ENCODE peak calls at places on chromosomes 3 and 15, in five cellular contexts. Y is thoracic aorta, F is neuronal stem cell, C is PC-9, S is ovary. W is an unnamed sample. For H3K36me3, the result is how much of the 10 kb centered on the place peaks cover.

GRCh38 chr3:129662230-129662629 is 55.8 kb upstream of the PLXND1 start:
- DNase-seq in Y (no peak), F (no peak), C (peak), S (no peak), W (no peak)

GRCh38 chr3:166955549-166955948 is 424.5 kb downstream of the ZBBX start:
- DNase-seq in Y (no peak), F (no peak), C (no peak), S (no peak), W (no peak)

GRCh38 chr3:89165636-89166312 is 58.4 kb downstream of the EPHA3 start:
- DNase-seq in Y (no peak), F (peak), C (no peak), S (no peak), W (no peak)

GRCh38 chr3:173267716-173268115 is 126.7 kb upstream of the SPATA16 start:
- DNase-seq in Y (no peak), F (no peak), C (no peak), S (no peak), W (no peak)

GRCh38 chr15:39502048-39502447 is 78.8 kb upstream of the THBS1 start:
- DNase-seq in Y (no peak), F (no peak), C (no peak), S (no peak), W (no peak)

GRCh38 chr3:134430950-134431445 is 54.8 kb downstream of the ANAPC13 start:
- DNase-seq in Y (no peak), F (no peak), C (no peak), S (no peak), W (no peak)

GRCh38 chr3:73255609-73256029 is 194.2 kb downstream of the EBLN2 start:
- DNase-seq in Y (no peak), F (no peak), C (no peak), S (no peak), W (peak)

GRCh38 chr3:42660131-42660715 is 6.7 kb downstream of the ZBTB47 start:
- DNase-seq in Y (no peak), F (no peak), C (no peak), S (peak), W (no peak)

GRCh38 chr15:84009616-84010015 is 226.0 kb upstream of the GOLGA6L4 start:
- DNase-seq in Y (no peak), F (no peak), C (no peak), S (no peak), W (no peak)

GRCh38 chr3:127682576-127682975 is 9.8 kb downstream of the ABTB1 start:
- DNase-seq in Y (no peak), F (no peak), C (no peak), S (peak), W (no peak)

GRCh38 chr3:113736548-113737089 is 9.4 kb downstream of the NAA50 start:
- DNase-seq in Y (no peak), F (peak), C (peak), S (no peak), W (no peak)

DNA sequence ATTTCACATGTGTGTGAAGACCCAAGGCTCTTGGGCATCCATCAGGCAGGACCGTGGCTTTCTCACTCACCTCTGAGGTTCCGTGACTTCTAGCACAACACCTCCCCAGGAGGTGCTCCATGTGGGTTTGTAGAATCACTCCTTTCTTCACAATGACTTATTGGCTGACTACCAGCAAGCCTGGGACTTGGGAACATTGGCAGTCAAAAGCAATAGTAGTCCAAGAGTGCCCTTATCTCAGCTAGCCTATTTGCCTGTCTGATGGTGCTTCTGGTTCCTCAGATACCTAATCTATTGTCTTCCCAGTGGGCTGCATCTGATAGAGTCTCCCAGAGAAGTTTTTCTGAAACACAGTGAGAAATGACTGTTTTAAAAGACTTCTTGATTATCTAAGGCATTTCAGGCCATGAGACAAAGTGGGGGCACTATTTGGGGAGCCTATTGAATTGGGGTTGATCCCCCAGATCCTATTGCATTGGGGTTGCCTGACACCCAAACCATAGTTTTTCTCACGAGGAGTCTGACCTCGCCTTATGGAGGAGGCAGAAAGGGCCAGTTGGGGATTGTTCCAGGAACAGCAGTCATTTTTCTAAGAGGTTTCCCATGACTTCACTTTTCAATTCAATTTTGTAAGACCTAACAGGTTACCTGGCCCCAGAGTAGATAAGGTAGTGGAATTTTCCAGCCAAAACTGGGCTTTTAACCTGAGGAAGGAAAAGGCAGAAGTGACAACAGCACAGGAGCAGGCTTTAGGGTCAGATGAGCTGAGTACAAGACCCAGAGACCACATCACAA is 88.0 kb downstream of the CYP19A1 start:
- DNase-seq in Y (no peak), F (no peak), C (no peak), S (no peak), W (no peak)
- H3K27ac ChIP-seq in Y (no peak), F (no peak), C (no peak), S (no peak), W (no peak)

DNA sequence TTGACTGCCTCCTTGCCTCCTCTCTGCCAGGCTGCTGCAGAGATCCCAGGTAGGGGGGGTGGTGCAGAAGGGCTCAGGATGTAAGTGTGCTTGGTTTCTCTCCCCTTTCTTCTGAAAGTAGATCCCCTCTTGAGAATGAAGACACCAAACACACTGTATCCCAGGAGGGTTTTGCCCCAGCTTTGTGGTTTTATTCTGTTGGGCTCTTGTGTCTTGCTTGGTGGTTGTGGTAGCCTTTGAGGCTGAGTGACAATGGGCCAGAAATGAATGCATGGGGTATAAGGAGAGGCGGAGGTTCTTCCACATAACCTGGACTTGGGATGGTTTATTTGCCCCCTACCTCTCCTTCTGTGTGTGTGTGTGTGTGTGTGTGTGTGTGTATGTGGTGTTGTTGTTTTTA is 5.7 kb downstream of the PDIA5 start:
- DNase-seq in Y (no peak), F (no peak), C (no peak), S (no peak), W (no peak)
- H3K4me3 ChIP-seq in Y (no peak), F (no peak), C (no peak), S (no peak), W (no peak)

DNA sequence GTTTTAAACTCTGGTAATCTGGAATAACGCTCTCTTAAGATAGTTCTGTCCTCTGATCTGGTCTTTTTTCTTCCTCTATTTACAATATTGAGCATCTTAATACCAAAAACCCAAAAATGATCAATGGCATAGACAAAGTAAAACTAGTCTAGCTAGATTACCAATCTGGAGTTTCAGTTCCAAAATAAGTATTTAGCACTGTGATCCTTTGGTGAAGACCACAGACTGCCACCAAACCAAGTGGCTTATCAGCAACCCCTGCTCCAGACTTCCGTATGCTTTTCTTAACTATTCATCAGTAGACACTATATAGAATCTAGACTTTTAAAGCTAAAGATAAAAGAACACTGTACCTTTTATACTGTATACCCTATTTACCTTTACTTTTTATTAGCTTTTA is 35.5 kb upstream of the MAN2C1 start:
- DNase-seq in Y (no peak), F (no peak), C (no peak), S (no peak), W (no peak)
- H3K36me3 ChIP-seq in Y (half or more), F (half or more), C (under half), S (under half), W (half or more)

GRCh38 chr3:157922614-157923013 is 183.6 kb downstream of the SHOX2 start:
- DNase-seq in Y (no peak), F (no peak), C (no peak), S (no peak), W (no peak)
- H3K27ac ChIP-seq in Y (no peak), F (no peak), C (no peak), S (no peak), W (no peak)

W was measured in SJSA1.